ENCODE peak calls at places on chromosomes 5 and 9, in five cellular contexts. M, Y, D, J and X are unnamed samples.

GRCh38 chr5:157335534-157336422 is 69.9 kb downstream of the CYFIP2 start:
- DNase-seq in J (no peak), Y (no peak), D (peak), M (no peak), X (no peak)

GRCh38 chr5:107567901-107568671 is 102.7 kb downstream of the EFNA5 start:
- DNase-seq in D (no peak), M (no peak), J (peak), Y (no peak), X (no peak)

GRCh38 chr9:109414125-109414785 is 83.9 kb downstream of the PTPN3 start:
- DNase-seq in D (no peak), Y (peak), J (no peak), M (no peak), X (no peak)

GRCh38 chr5:137145726-137146125 is 353.4 kb downstream of the SPOCK1 start:
- DNase-seq in D (no peak), M (no peak), Y (no peak), J (no peak), X (no peak)

GRCh38 chr5:79691007-79691406 is 1.4 kb downstream of the CMYA5 start:
- DNase-seq in D (no peak), Y (no peak), M (no peak), J (peak), X (no peak)

GRCh38 chr9:121609845-121610637 is 41.4 kb upstream of the DAB2IP start:
- DNase-seq in J (peak), Y (no peak), M (no peak), D (no peak), X (peak)

GRCh38 chr5:53403758-53404157 is 76.7 kb upstream of the FST start:
- DNase-seq in Y (no peak), J (no peak), D (no peak), M (no peak), X (no peak)

GRCh38 chr5:109231331-109231730 is 178.4 kb downstream of the PJA2 start:
- DNase-seq in Y (no peak), J (no peak), M (no peak), D (no peak), X (no peak)

GRCh38 chr5:78467744-78468357 is 107.4 kb downstream of the SCAMP1 start:
- DNase-seq in Y (peak), J (peak), M (no peak), D (peak), X (no peak)

GRCh38 chr5:163735069-163735468 is 229.7 kb downstream of the MAT2B start:
- DNase-seq in Y (no peak), D (no peak), M (no peak), J (peak), X (no peak)

GRCh38 chr5:2736872-2737271 is 14.6 kb downstream of the IRX2 start:
- DNase-seq in J (no peak), Y (no peak), M (no peak), D (no peak), X (no peak)

GRCh38 chr9:14530301-14530700 is 162.9 kb downstream of the ZDHHC21 start:
- DNase-seq in M (no peak), J (no peak), Y (no peak), D (no peak), X (no peak)

GRCh38 chr9:16275795-16276624 is 594.5 kb downstream of the BNC2 start:
- DNase-seq in Y (no peak), M (no peak), J (no peak), D (no peak), X (no peak)

GRCh38 chr9:83646500-83647239 is 23.7 kb downstream of the IDNK start:
- DNase-seq in J (no peak), Y (peak), D (no peak), M (no peak), X (no peak)

GRCh38 chr5:167998148-167998767 is 293.2 kb upstream of the WWC1 start:
- DNase-seq in D (no peak), M (no peak), Y (no peak), J (no peak), X (no peak)

GRCh38 chr5:135034186-135034962 is at the start of gene PITX1:
- DNase-seq in M (no peak), Y (peak), D (no peak), J (peak), X (peak)

GRCh38 chr5:68449380-68449779 is 233.8 kb downstream of the PIK3R1 start:
- DNase-seq in D (no peak), M (no peak), J (no peak), Y (no peak), X (no peak)

GRCh38 chr9:123637596-123637939 is 281.6 kb downstream of the CRB2 start:
- DNase-seq in Y (no peak), D (peak), J (no peak), M (no peak), X (no peak)

GRCh38 chr9:126613656-126614055 is at the start of gene LMX1B:
- DNase-seq in Y (peak), M (no peak), D (no peak), J (no peak), X (no peak)

GRCh38 chr5:76473676-76474075 is 70.6 kb downstream of the IQGAP2 start:
- DNase-seq in J (no peak), M (no peak), D (no peak), Y (no peak), X (no peak)

GRCh38 chr9:1877951-1878350 is 137.2 kb upstream of the SMARCA2 start:
- DNase-seq in J (no peak), D (no peak), M (no peak), Y (no peak), X (no peak)